ENCODE peak calls at places on chromosomes 4 and X, in nine cellular contexts. One of them, this sample, is unnamed.

GRCh38 chr4:87101543-87102199 is 118.7 kb downstream of the KLHL8 start:
- DNase-seq in AML-193: no peak
- DNase-seq in activated naive CD4-positive, alpha-beta T cell treated with Interleukin-2 at 50 U/mL for 16 hours: no peak
- DNase-seq in astrocyte of the hippocampus: no peak
- DNase-seq in activated T-cell treated with anti-CD3 and anti-CD28 coated beads, Interleukin-2, amount 50 U/mL, for 72 hours: no peak
- DNase-seq in anterior cingulate cortex: no peak
- DNase-seq in stomach: no peak
- DNase-seq in hepatocyte: no peak
- DNase-seq in sciatic nerve: no peak
- DNase-seq in this sample: no peak

GRCh38 chr4:14361084-14361483 is 641.2 kb upstream of the CPEB2 start:
- DNase-seq in AML-193: no peak
- DNase-seq in activated naive CD4-positive, alpha-beta T cell treated with Interleukin-2 at 50 U/mL for 16 hours: no peak
- DNase-seq in astrocyte of the hippocampus: no peak
- DNase-seq in activated T-cell treated with anti-CD3 and anti-CD28 coated beads, Interleukin-2, amount 50 U/mL, for 72 hours: no peak
- DNase-seq in anterior cingulate cortex: no peak
- DNase-seq in stomach: no peak
- DNase-seq in hepatocyte: peak; percentile 17
- DNase-seq in sciatic nerve: no peak
- DNase-seq in this sample: no peak

GRCh38 chr4:182778222-182778982 is 138.8 kb downstream of the DCTD start:
- DNase-seq in AML-193: no peak
- DNase-seq in activated naive CD4-positive, alpha-beta T cell treated with Interleukin-2 at 50 U/mL for 16 hours: no peak
- DNase-seq in astrocyte of the hippocampus: no peak
- DNase-seq in activated T-cell treated with anti-CD3 and anti-CD28 coated beads, Interleukin-2, amount 50 U/mL, for 72 hours: no peak
- DNase-seq in anterior cingulate cortex: no peak
- DNase-seq in stomach: no peak
- DNase-seq in hepatocyte: no peak
- DNase-seq in sciatic nerve: no peak
- DNase-seq in this sample: no peak

GRCh38 chr4:110184124-110184790 is 14.2 kb downstream of the ELOVL6 start:
- DNase-seq in AML-193: peak; percentile 19
- DNase-seq in activated naive CD4-positive, alpha-beta T cell treated with Interleukin-2 at 50 U/mL for 16 hours: no peak
- DNase-seq in astrocyte of the hippocampus: peak; percentile 30
- DNase-seq in activated T-cell treated with anti-CD3 and anti-CD28 coated beads, Interleukin-2, amount 50 U/mL, for 72 hours: no peak
- DNase-seq in anterior cingulate cortex: no peak
- DNase-seq in stomach: no peak
- DNase-seq in hepatocyte: no peak
- DNase-seq in sciatic nerve: no peak
- DNase-seq in this sample: no peak

GRCh38 chr4:54647070-54647469 is 10.7 kb upstream of the KIT start:
- DNase-seq in AML-193: no peak
- DNase-seq in activated naive CD4-positive, alpha-beta T cell treated with Interleukin-2 at 50 U/mL for 16 hours: no peak
- DNase-seq in astrocyte of the hippocampus: no peak
- DNase-seq in activated T-cell treated with anti-CD3 and anti-CD28 coated beads, Interleukin-2, amount 50 U/mL, for 72 hours: no peak
- DNase-seq in anterior cingulate cortex: no peak
- DNase-seq in stomach: no peak
- DNase-seq in hepatocyte: no peak
- DNase-seq in sciatic nerve: no peak
- DNase-seq in this sample: no peak

GRCh38 chr4:112910109-112910736 is 139.2 kb upstream of the ANK2 start:
- DNase-seq in AML-193: no peak
- DNase-seq in activated naive CD4-positive, alpha-beta T cell treated with Interleukin-2 at 50 U/mL for 16 hours: no peak
- DNase-seq in astrocyte of the hippocampus: peak; percentile 87
- DNase-seq in activated T-cell treated with anti-CD3 and anti-CD28 coated beads, Interleukin-2, amount 50 U/mL, for 72 hours: no peak
- DNase-seq in anterior cingulate cortex: peak; percentile 57
- DNase-seq in stomach: no peak
- DNase-seq in hepatocyte: peak; percentile 21
- DNase-seq in sciatic nerve: no peak
- DNase-seq in this sample: no peak

GRCh38 chr4:58669783-58670182 is 1559.6 kb upstream of the IGFBP7 start:
- DNase-seq in AML-193: no peak
- DNase-seq in activated naive CD4-positive, alpha-beta T cell treated with Interleukin-2 at 50 U/mL for 16 hours: no peak
- DNase-seq in astrocyte of the hippocampus: no peak
- DNase-seq in activated T-cell treated with anti-CD3 and anti-CD28 coated beads, Interleukin-2, amount 50 U/mL, for 72 hours: no peak
- DNase-seq in anterior cingulate cortex: no peak
- DNase-seq in stomach: no peak
- DNase-seq in hepatocyte: no peak
- DNase-seq in sciatic nerve: no peak
- DNase-seq in this sample: no peak

GRCh38 chr4:72128741-72129140 is 96.9 kb downstream of the NPFFR2 start:
- DNase-seq in AML-193: no peak
- DNase-seq in activated naive CD4-positive, alpha-beta T cell treated with Interleukin-2 at 50 U/mL for 16 hours: no peak
- DNase-seq in astrocyte of the hippocampus: no peak
- DNase-seq in activated T-cell treated with anti-CD3 and anti-CD28 coated beads, Interleukin-2, amount 50 U/mL, for 72 hours: no peak
- DNase-seq in anterior cingulate cortex: no peak
- DNase-seq in stomach: no peak
- DNase-seq in hepatocyte: no peak
- DNase-seq in sciatic nerve: no peak
- DNase-seq in this sample: no peak

GRCh38 chr4:150371869-150372268 is 210.1 kb upstream of the MAB21L2 start:
- DNase-seq in AML-193: no peak
- DNase-seq in activated naive CD4-positive, alpha-beta T cell treated with Interleukin-2 at 50 U/mL for 16 hours: no peak
- DNase-seq in astrocyte of the hippocampus: no peak
- DNase-seq in activated T-cell treated with anti-CD3 and anti-CD28 coated beads, Interleukin-2, amount 50 U/mL, for 72 hours: no peak
- DNase-seq in anterior cingulate cortex: no peak
- DNase-seq in stomach: no peak
- DNase-seq in hepatocyte: no peak
- DNase-seq in sciatic nerve: no peak
- DNase-seq in this sample: no peak

GRCh38 chr4:34953145-34953799 is 1291.0 kb downstream of the ARAP2 start:
- DNase-seq in AML-193: no peak
- DNase-seq in activated naive CD4-positive, alpha-beta T cell treated with Interleukin-2 at 50 U/mL for 16 hours: no peak
- DNase-seq in astrocyte of the hippocampus: no peak
- DNase-seq in activated T-cell treated with anti-CD3 and anti-CD28 coated beads, Interleukin-2, amount 50 U/mL, for 72 hours: no peak
- DNase-seq in anterior cingulate cortex: no peak
- DNase-seq in stomach: no peak
- DNase-seq in hepatocyte: peak; percentile 10
- DNase-seq in sciatic nerve: no peak
- DNase-seq in this sample: no peak

GRCh38 chr4:139017861-139018260 is 2.3 kb downstream of the NOCT start:
- DNase-seq in AML-193: peak; percentile 53
- DNase-seq in activated naive CD4-positive, alpha-beta T cell treated with Interleukin-2 at 50 U/mL for 16 hours: no peak
- DNase-seq in astrocyte of the hippocampus: no peak
- DNase-seq in activated T-cell treated with anti-CD3 and anti-CD28 coated beads, Interleukin-2, amount 50 U/mL, for 72 hours: no peak
- DNase-seq in anterior cingulate cortex: no peak
- DNase-seq in stomach: no peak
- DNase-seq in hepatocyte: no peak
- DNase-seq in sciatic nerve: no peak
- DNase-seq in this sample: no peak

GRCh38 chr4:90025248-90025647 is 101.9 kb upstream of the CCSER1 start:
- DNase-seq in AML-193: no peak
- DNase-seq in activated naive CD4-positive, alpha-beta T cell treated with Interleukin-2 at 50 U/mL for 16 hours: no peak
- DNase-seq in astrocyte of the hippocampus: peak; percentile 30
- DNase-seq in activated T-cell treated with anti-CD3 and anti-CD28 coated beads, Interleukin-2, amount 50 U/mL, for 72 hours: no peak
- DNase-seq in anterior cingulate cortex: no peak
- DNase-seq in stomach: no peak
- DNase-seq in hepatocyte: peak; percentile 21
- DNase-seq in sciatic nerve: no peak
- DNase-seq in this sample: no peak

GRCh38 chr4:186248643-186249042 is 17.3 kb upstream of the F11 start:
- DNase-seq in AML-193: no peak
- DNase-seq in activated naive CD4-positive, alpha-beta T cell treated with Interleukin-2 at 50 U/mL for 16 hours: no peak
- DNase-seq in astrocyte of the hippocampus: no peak
- DNase-seq in activated T-cell treated with anti-CD3 and anti-CD28 coated beads, Interleukin-2, amount 50 U/mL, for 72 hours: no peak
- DNase-seq in anterior cingulate cortex: no peak
- DNase-seq in stomach: no peak
- DNase-seq in hepatocyte: no peak
- DNase-seq in sciatic nerve: no peak
- DNase-seq in this sample: no peak

GRCh38 chrX:15567886-15568616 is 32.7 kb downstream of the ACE2 start:
- DNase-seq in AML-193: peak; percentile 7
- DNase-seq in activated naive CD4-positive, alpha-beta T cell treated with Interleukin-2 at 50 U/mL for 16 hours: no peak
- DNase-seq in astrocyte of the hippocampus: peak; percentile 23
- DNase-seq in activated T-cell treated with anti-CD3 and anti-CD28 coated beads, Interleukin-2, amount 50 U/mL, for 72 hours: no peak
- DNase-seq in anterior cingulate cortex: no peak
- DNase-seq in stomach: no peak
- DNase-seq in hepatocyte: peak; percentile 27
- DNase-seq in sciatic nerve: no peak
- DNase-seq in this sample: no peak